ENCODE peak calls at places on chromosomes 2 and 18, in five cellular contexts. W, U, M, V and C are unnamed samples.

GRCh38 chr2:45303417-45304202 is 294.4 kb upstream of the SIX2 start:
- DNase-seq in W (no peak), U (no peak), M (no peak), V (no peak), C (no peak)

GRCh38 chr18:60846396-60846795 is 473.8 kb upstream of the MC4R start:
- DNase-seq in W (no peak), U (no peak), M (no peak), V (no peak), C (no peak)

GRCh38 chr2:69138793-69139510 is 126.0 kb downstream of the ANTXR1 start:
- DNase-seq in W (no peak), U (no peak), M (no peak), V (no peak), C (no peak)

GRCh38 chr2:12534646-12535263 is 182.0 kb upstream of the TRIB2 start:
- DNase-seq in W (no peak), U (no peak), M (no peak), V (no peak), C (no peak)

GRCh38 chr2:83967854-83968253 is 491.2 kb downstream of the SUCLG1 start:
- DNase-seq in W (no peak), U (no peak), M (no peak), V (no peak), C (no peak)

GRCh38 chr2:45845566-45845965 is 194.1 kb downstream of the PRKCE start:
- DNase-seq in W (no peak), U (no peak), M (no peak), V (no peak), C (no peak)

GRCh38 chr2:100197643-100198153 is 55.3 kb upstream of the AFF3 start:
- DNase-seq in W (no peak), U (no peak), M (peak; percentile 96), V (peak; percentile 66), C (peak; percentile 88)

GRCh38 chr18:70461323-70462077 is 172.7 kb downstream of the SOCS6 start:
- DNase-seq in W (no peak), U (no peak), M (no peak), V (no peak), C (no peak)

GRCh38 chr2:237731663-237732062 is 66.9 kb upstream of the RBM44 start:
- DNase-seq in W (peak; percentile 48), U (no peak), M (peak; percentile 80), V (peak; percentile 78), C (no peak)

GRCh38 chr2:108171652-108172051 is 68.1 kb upstream of the SULT1C3 start:
- DNase-seq in W (no peak), U (no peak), M (no peak), V (no peak), C (no peak)

GRCh38 chr2:202479090-202479489 is 103.0 kb downstream of the BMPR2 start:
- DNase-seq in W (no peak), U (no peak), M (no peak), V (no peak), C (no peak)

GRCh38 chr2:75353131-75353530 is 153.8 kb upstream of the TACR1 start:
- DNase-seq in W (no peak), U (no peak), M (no peak), V (no peak), C (no peak)

GRCh38 chr2:86243950-86244733 is 44.9 kb downstream of the MRPL35 start:
- DNase-seq in W (no peak), U (no peak), M (no peak), V (no peak), C (no peak)

GRCh38 chr2:55923091-55923977 is at the start of gene EFEMP1:
- DNase-seq in W (no peak), U (peak; percentile 20), M (peak; percentile 92), V (peak; percentile 87), C (peak; percentile 91)

GRCh38 chr2:187575081-187576067 is 21.1 kb upstream of the TFPI start:
- DNase-seq in W (no peak), U (no peak), M (no peak), V (peak; percentile 90), C (no peak)

GRCh38 chr2:48092846-48093498 is 186.7 kb upstream of the FBXO11 start:
- DNase-seq in W (no peak), U (no peak), M (no peak), V (no peak), C (no peak)

GRCh38 chr2:190582761-190583506 is 48.4 kb upstream of the NEMP2 start:
- DNase-seq in W (no peak), U (no peak), M (no peak), V (no peak), C (no peak)

GRCh38 chr2:1632006-1632348 is 112.3 kb downstream of the PXDN start:
- DNase-seq in W (no peak), U (no peak), M (no peak), V (no peak), C (no peak)

GRCh38 chr18:3448845-3449701 is 899 bp upstream of the TGIF1 start:
- DNase-seq in W (peak; percentile 91), U (peak; percentile 96), M (peak; percentile 95), V (peak; percentile 86), C (peak; percentile 93)

GRCh38 chr2:179106342-179107178 is 56.6 kb upstream of the CCDC141 start:
- DNase-seq in W (peak; percentile 83), U (peak; percentile 35), M (no peak), V (peak; percentile 99), C (no peak)

GRCh38 chr2:197997083-197997541 is 192.7 kb downstream of the PLCL1 start:
- DNase-seq in W (no peak), U (no peak), M (no peak), V (no peak), C (no peak)

GRCh38 chr2:8962890-8963289 is 40.6 kb downstream of the MBOAT2 start:
- DNase-seq in W (peak; percentile 53), U (no peak), M (no peak), V (no peak), C (no peak)

GRCh38 chr2:139992078-139992477 is 1211.9 kb upstream of the NXPH2 start:
- DNase-seq in W (peak; percentile 56), U (no peak), M (peak; percentile 35), V (no peak), C (no peak)

GRCh38 chr2:173943139-173943538 is 22.0 kb downstream of the SP3 start:
- DNase-seq in W (no peak), U (no peak), M (no peak), V (no peak), C (no peak)

GRCh38 chr2:116819355-116819754 is 995.1 kb upstream of the DDX18 start:
- DNase-seq in W (no peak), U (no peak), M (no peak), V (no peak), C (no peak)

DNA sequence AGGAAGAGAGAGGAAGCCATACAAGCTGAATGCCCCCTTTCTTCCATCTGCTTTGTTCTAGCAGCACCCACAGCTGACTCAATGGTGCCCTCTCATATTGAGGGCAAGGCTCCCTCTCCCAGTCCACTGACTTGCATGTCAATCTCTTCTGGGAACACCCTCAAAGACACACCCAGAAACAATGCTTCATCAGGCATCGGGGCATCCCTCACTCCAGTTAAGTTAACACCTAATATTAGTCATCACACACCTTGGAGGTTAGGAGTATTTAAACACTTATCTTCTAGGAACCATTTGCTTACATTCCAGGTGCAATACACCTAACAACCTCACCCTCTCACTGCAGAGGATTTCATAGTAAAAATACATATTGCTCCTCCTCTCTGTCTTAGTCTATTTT is 993.5 kb upstream of the DDX18 start:
- DNase-seq in W (no peak), U (no peak), M (no peak), V (no peak), C (no peak)
- H3K4me1 ChIP-seq in W (no peaks in the 10 kb centered on the region), U (no peaks in the 10 kb centered on the region), M (no peaks in the 10 kb centered on the region), V (no peaks in the 10 kb centered on the region), C (no peaks in the 10 kb centered on the region)

GRCh38 chr2:240451108-240451611 is 15.7 kb downstream of the GPC1 start:
- DNase-seq in W (no peak), U (no peak), M (peak; percentile 71), V (no peak), C (no peak)
- TF ChIP-seq CTCF in W (no peak), U (no peak), M (no peak), V (no peak), C (no peak)

DNA sequence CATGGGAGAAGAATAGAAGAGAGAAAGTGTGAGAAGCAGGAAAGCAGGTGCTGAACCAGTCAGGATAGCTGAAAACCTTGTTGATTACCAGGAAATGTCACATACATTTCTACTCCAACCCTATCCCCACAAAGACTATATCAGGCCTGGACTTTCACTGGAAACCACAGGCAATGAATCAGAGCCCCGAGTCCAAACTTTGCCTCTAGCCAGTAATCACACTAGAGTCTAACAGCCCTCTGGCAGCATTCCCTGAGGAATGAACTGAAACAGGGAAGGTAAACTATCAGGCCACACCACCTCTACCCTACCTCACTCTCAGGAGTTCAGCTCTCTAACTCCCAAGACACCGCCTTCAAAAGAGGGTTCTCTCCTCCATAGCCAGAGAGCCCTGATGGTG is 18.7 kb upstream of the IHH start:
- DNase-seq in W (no peak), U (no peak), M (no peak), V (no peak), C (no peak)
- H3K4me1 ChIP-seq in W (peaks cover 47% of the 10 kb centered on the region), U (peaks cover 5% of the 10 kb centered on the region), M (peaks cover 5% of the 10 kb centered on the region), V (no peaks in the 10 kb centered on the region), C (peaks cover 8% of the 10 kb centered on the region)

DNA sequence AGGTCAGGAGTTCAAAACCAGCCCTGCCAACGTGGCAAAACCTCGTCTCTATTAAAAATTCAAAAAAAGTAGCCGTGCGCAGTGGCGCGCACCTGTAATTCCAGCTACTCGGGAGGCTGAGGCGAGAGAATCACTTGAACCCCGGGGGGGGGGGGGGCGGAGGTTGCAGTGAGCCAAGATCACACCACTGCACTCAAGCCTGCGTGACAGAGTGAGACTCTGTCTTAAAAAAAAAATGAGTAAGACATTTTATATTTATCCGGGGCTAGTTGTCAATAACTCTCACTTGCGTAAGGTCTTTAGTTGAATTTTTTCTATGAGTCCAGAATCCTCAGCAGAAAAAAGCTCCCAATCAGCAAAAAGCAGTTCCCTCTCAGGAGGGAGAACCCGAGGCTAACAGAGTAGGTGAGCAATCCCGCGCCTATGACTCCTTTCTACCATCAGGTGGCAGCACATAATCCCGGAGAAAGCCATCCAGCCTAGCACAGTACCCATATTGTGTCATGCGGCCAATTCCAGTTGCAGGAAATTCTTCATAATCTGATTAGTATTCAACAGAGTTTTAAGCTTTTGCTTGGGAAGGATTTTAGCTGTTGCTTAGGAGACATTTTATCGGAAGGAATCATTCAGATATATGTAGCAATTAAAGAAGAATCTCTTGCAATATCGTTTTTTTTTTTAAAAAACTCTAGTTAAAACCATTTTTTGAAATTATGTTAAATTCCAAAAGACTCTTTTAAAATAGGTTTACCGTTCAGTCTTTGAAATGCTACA is 11.9 kb upstream of the CRYGA start:
- DNase-seq in W (peak; percentile 86), U (peak; percentile 54), M (peak; percentile 77), V (peak; percentile 80), C (no peak)
- TF ChIP-seq CTCF in W (peak; percentile 92), U (peak; percentile 24), M (peak; percentile 76), V (peak; percentile 88), C (peak; percentile 93)

GRCh38 chr2:216082388-216082733 is 642 bp downstream of the TMEM169 start:
- DNase-seq in W (no peak), U (no peak), M (no peak), V (no peak), C (no peak)

GRCh38 chr2:216082805-216083204 is 1.1 kb downstream of the TMEM169 start:
- DNase-seq in W (peak; percentile 40), U (no peak), M (no peak), V (no peak), C (no peak)

GRCh38 chr2:216081487-216082387 is at the start of the genes PECR and TMEM169:
- DNase-seq in W (peak; percentile 81), U (peak; percentile 52), M (peak; percentile 94), V (peak; percentile 54), C (peak; percentile 93)

GRCh38 chr2:216078776-216079175 is 2.8 kb downstream of the PECR start:
- DNase-seq in W (peak; percentile 64), U (no peak), M (no peak), V (no peak), C (no peak)

GRCh38 chr2:216081012-216081411 is 597 bp downstream of the PECR start:
- DNase-seq in W (no peak), U (no peak), M (no peak), V (no peak), C (no peak)
- H3K4me1 ChIP-seq in W (peaks cover 83% of the 10 kb centered on the region), U (peaks cover 9% of the 10 kb centered on the region), M (peaks cover 9% of the 10 kb centered on the region), V (peaks cover 9% of the 10 kb centered on the region), C (peaks cover 16% of the 10 kb centered on the region)

GRCh38 chr2:177106212-177106611 is 106.4 kb upstream of the HNRNPA3 start:
- DNase-seq in W (peak; percentile 34), U (no peak), M (no peak), V (no peak), C (no peak)
- TF ChIP-seq CTCF in W (peak; percentile 35), U (no peak), M (no peak), V (no peak), C (no peak)